ENCODE peak calls at places on chromosomes 13 and 19, in six cellular contexts. One of them, this sample, is unnamed.

GRCh38 chr19:47725759-47726401 is 12.7 kb downstream of the EHD2 start:
- DNase-seq in IMR-90: no peak
- DNase-seq in breast epithelium: peak; percentile 64
- DNase-seq in testis: no peak
- DNase-seq in transverse colon: no peak
- DNase-seq in Peyer's patch: no peak
- DNase-seq in this sample: no peak

GRCh38 chr13:33992891-33993336 is 175.0 kb downstream of the RFC3 start:
- DNase-seq in breast epithelium: no peak
- DNase-seq in IMR-90: no peak
- DNase-seq in Peyer's patch: no peak
- DNase-seq in transverse colon: no peak
- DNase-seq in testis: no peak
- DNase-seq in this sample: no peak

GRCh38 chr19:28567834-28568233 is 645.1 kb downstream of the UQCRFS1 start:
- DNase-seq in breast epithelium: no peak
- DNase-seq in testis: no peak
- DNase-seq in IMR-90: no peak
- DNase-seq in Peyer's patch: no peak
- DNase-seq in transverse colon: no peak
- DNase-seq in this sample: no peak

GRCh38 chr19:3179739-3180293 is 1.2 kb downstream of the S1PR4 start:
- DNase-seq in IMR-90: no peak
- DNase-seq in breast epithelium: no peak
- DNase-seq in testis: no peak
- DNase-seq in Peyer's patch: no peak
- DNase-seq in transverse colon: no peak
- DNase-seq in this sample: no peak

GRCh38 chr19:33703438-33703750 is 81.6 kb downstream of the CHST8 start:
- DNase-seq in testis: no peak
- DNase-seq in IMR-90: no peak
- DNase-seq in Peyer's patch: no peak
- DNase-seq in transverse colon: no peak
- DNase-seq in breast epithelium: no peak
- DNase-seq in this sample: no peak

GRCh38 chr13:92354583-92354982 is 872.0 kb upstream of the GPC6 start:
- DNase-seq in transverse colon: no peak
- DNase-seq in breast epithelium: no peak
- DNase-seq in Peyer's patch: no peak
- DNase-seq in testis: no peak
- DNase-seq in IMR-90: no peak
- DNase-seq in this sample: no peak

GRCh38 chr19:10927691-10928562 is 512 bp downstream of the YIPF2 start:
- DNase-seq in breast epithelium: no peak
- DNase-seq in Peyer's patch: no peak
- DNase-seq in testis: no peak
- DNase-seq in IMR-90: no peak
- DNase-seq in transverse colon: no peak
- DNase-seq in this sample: no peak

GRCh38 chr19:4197228-4197624 is 14.7 kb downstream of the ANKRD24 start:
- DNase-seq in testis: no peak
- DNase-seq in Peyer's patch: no peak
- DNase-seq in transverse colon: no peak
- DNase-seq in breast epithelium: no peak
- DNase-seq in IMR-90: no peak
- DNase-seq in this sample: no peak

GRCh38 chr19:15191514-15191913 is 9.3 kb downstream of the NOTCH3 start:
- DNase-seq in transverse colon: no peak
- DNase-seq in breast epithelium: no peak
- DNase-seq in IMR-90: no peak
- DNase-seq in Peyer's patch: no peak
- DNase-seq in testis: no peak
- DNase-seq in this sample: no peak

GRCh38 chr19:1259206-1259872 is 9.8 kb upstream of the CIRBP start:
- DNase-seq in Peyer's patch: peak; percentile 94
- DNase-seq in IMR-90: peak; percentile 51
- DNase-seq in transverse colon: peak; percentile 88
- DNase-seq in breast epithelium: no peak
- DNase-seq in testis: no peak
- DNase-seq in this sample: peak; percentile 91
- TF ChIP-seq POLR2A in Peyer's patch: peak; percentile 85
- TF ChIP-seq POLR2A in IMR-90: peak; percentile 69
- TF ChIP-seq POLR2A in transverse colon: peak; percentile 88
- TF ChIP-seq POLR2A in breast epithelium: no peak
- TF ChIP-seq POLR2A in testis: no peak
- TF ChIP-seq POLR2A in this sample: peak; percentile 58

DNA sequence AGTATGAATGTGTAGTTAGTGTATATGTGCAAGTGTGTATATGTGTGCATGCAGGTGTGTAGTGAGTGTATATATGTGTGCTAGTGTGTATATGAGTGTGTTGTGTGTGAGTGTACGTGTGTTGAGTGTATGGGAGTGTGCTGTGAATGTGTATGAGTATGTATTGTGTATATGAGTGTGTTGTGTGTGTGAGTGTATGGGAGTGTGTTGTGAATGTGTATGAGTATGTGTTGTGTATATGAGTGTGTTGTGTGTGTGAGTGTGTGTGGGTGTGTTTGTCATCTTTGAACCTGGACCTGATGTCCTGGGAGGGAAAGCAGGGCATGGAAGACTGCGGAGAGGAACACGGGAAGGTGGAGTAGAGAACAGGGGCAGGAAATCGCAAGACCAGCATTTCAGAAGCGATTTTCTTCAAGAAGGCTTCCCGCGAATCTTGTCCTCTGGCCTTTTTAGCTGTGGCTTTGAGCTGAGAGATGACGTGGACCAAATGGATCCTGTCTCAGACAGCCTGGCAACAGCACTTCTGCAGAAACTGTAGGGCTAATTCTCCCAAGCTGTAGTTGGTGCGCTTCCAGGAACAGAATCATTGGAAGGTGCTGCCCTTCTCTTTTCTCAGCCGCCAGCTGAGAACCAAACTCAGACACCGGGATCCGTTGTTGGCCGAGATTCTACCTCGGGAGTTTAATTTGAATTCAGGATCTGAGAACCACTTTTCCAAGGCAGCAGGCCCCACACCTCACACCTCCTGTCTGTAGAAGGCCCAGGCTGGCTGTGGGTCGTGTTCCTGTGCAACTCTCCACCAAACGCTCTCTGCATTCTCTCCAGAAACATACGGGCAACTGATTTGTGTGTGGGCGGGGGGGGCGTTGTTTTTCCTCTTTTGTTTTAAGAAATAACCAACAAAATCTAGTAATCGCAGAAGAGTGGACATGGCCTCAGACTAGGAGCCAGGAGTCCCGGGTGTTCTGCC is 94.7 kb upstream of the RAP2A start:
- DNase-seq in breast epithelium: no peak
- DNase-seq in transverse colon: peak; percentile 41
- DNase-seq in testis: peak; percentile 60
- DNase-seq in IMR-90: peak; percentile 98
- DNase-seq in Peyer's patch: no peak
- DNase-seq in this sample: peak; percentile 71
- H3K4me1 ChIP-seq in breast epithelium: no peaks in the 10 kb centered on the region
- H3K4me1 ChIP-seq in transverse colon: no peaks in the 10 kb centered on the region
- H3K4me1 ChIP-seq in testis: peaks cover 5% of the 10 kb centered on the region
- H3K4me1 ChIP-seq in IMR-90: peaks cover 14% of the 10 kb centered on the region
- H3K4me1 ChIP-seq in Peyer's patch: no peaks in the 10 kb centered on the region
- H3K4me1 ChIP-seq in this sample: peaks cover 69% of the 10 kb centered on the region

GRCh38 chr13:45196091-45196490 is 4.8 kb downstream of the KCTD4 start:
- DNase-seq in testis: no peak
- DNase-seq in breast epithelium: no peak
- DNase-seq in Peyer's patch: no peak
- DNase-seq in transverse colon: no peak
- DNase-seq in IMR-90: no peak
- DNase-seq in this sample: no peak

GRCh38 chr13:45196622-45197021 is 4.2 kb downstream of the KCTD4 start:
- DNase-seq in breast epithelium: no peak
- DNase-seq in transverse colon: no peak
- DNase-seq in Peyer's patch: no peak
- DNase-seq in testis: no peak
- DNase-seq in IMR-90: peak; percentile 80
- DNase-seq in this sample: no peak

GRCh38 chr13:45198041-45198440 is 2.8 kb downstream of the KCTD4 start:
- DNase-seq in testis: no peak
- DNase-seq in IMR-90: peak; percentile 39
- DNase-seq in transverse colon: no peak
- DNase-seq in Peyer's patch: no peak
- DNase-seq in breast epithelium: no peak
- DNase-seq in this sample: no peak

GRCh38 chr13:45194081-45194939 is 6.5 kb downstream of the KCTD4 start:
- DNase-seq in breast epithelium: peak; percentile 40
- DNase-seq in IMR-90: peak; percentile 34
- DNase-seq in transverse colon: peak; percentile 23
- DNase-seq in testis: peak; percentile 50
- DNase-seq in Peyer's patch: no peak
- DNase-seq in this sample: no peak

GRCh38 chr13:45195421-45195820 is 5.4 kb downstream of the KCTD4 start:
- DNase-seq in transverse colon: no peak
- DNase-seq in IMR-90: no peak
- DNase-seq in breast epithelium: no peak
- DNase-seq in testis: no peak
- DNase-seq in Peyer's patch: no peak
- DNase-seq in this sample: no peak
- H3K27ac ChIP-seq in transverse colon: no peak overlapping the region
- H3K27ac ChIP-seq in IMR-90: peak overlapping the region; percentile 97
- H3K27ac ChIP-seq in breast epithelium: no peak overlapping the region
- H3K27ac ChIP-seq in testis: no peak overlapping the region
- H3K27ac ChIP-seq in Peyer's patch: no peak overlapping the region
- H3K27ac ChIP-seq in this sample: no peak overlapping the region

GRCh38 chr13:41159174-41159573 is 26.6 kb upstream of the KBTBD6 start:
- DNase-seq in testis: no peak
- DNase-seq in Peyer's patch: no peak
- DNase-seq in transverse colon: no peak
- DNase-seq in breast epithelium: no peak
- DNase-seq in IMR-90: no peak
- DNase-seq in this sample: no peak
- TF ChIP-seq POLR2A in testis: no peak
- TF ChIP-seq POLR2A in Peyer's patch: no peak
- TF ChIP-seq POLR2A in transverse colon: no peak
- TF ChIP-seq POLR2A in breast epithelium: no peak
- TF ChIP-seq POLR2A in IMR-90: no peak
- TF ChIP-seq POLR2A in this sample: no peak